ENCODE peak calls at places on chromosomes 6 and 20, in six cellular contexts. Z is activated CD8-positive, alpha-beta memory T cell treated with anti-CD3 and anti-CD28 coated beads, Interleukin-2, amount 10 ng/mL, durations not matched to agents 7 days and 5 days; R is fibroblast of gingiva; U is bronchial epithelial cell; J is T follicular helper cell; P is T-helper 9 cell. M is an unnamed sample.

GRCh38 chr20:61639200-61639599 is 387.1 kb downstream of the CDH4 start:
- DNase-seq in Z (no peak), R (no peak), U (peak; percentile 20), J (no peak), P (no peak), M (peak; percentile 9)

GRCh38 chr20:13788167-13788834 is 3.5 kb downstream of the NDUFAF5 start:
- DNase-seq in Z (peak; percentile 54), R (peak; percentile 59), U (peak; percentile 71), J (no peak), P (peak; percentile 6), M (peak; percentile 76)

GRCh38 chr6:43147691-43148477 is 23.2 kb upstream of the SRF start:
- DNase-seq in Z (no peak), R (no peak), U (no peak), J (no peak), P (no peak), M (no peak)

GRCh38 chr6:111898452-111898851 is 25.2 kb upstream of the FYN start:
- DNase-seq in Z (no peak), R (no peak), U (no peak), J (no peak), P (no peak), M (no peak)

GRCh38 chr6:30352550-30352949 is 7.6 kb downstream of the RPP21 start:
- DNase-seq in Z (no peak), R (no peak), U (no peak), J (no peak), P (no peak), M (no peak)

GRCh38 chr6:43093361-43094289 is 17.5 kb downstream of the PTK7 start:
- DNase-seq in Z (no peak), R (peak; percentile 91), U (peak; percentile 58), J (no peak), P (no peak), M (peak; percentile 86)

GRCh38 chr20:43914697-43915208 is at the start of gene TOX2:
- DNase-seq in Z (peak; percentile 51), R (peak; percentile 55), U (no peak), J (peak; percentile 50), P (peak; percentile 25), M (no peak)

GRCh38 chr20:17878912-17879602 is 89.5 kb downstream of the SNX5 start:
- DNase-seq in Z (peak; percentile 47), R (no peak), U (no peak), J (no peak), P (no peak), M (no peak)

GRCh38 chr6:50952092-50952932 is 133.6 kb downstream of the TFAP2B start:
- DNase-seq in Z (no peak), R (peak; percentile 77), U (peak; percentile 38), J (no peak), P (no peak), M (peak; percentile 66)

GRCh38 chr20:62122659-62123449 is 579 bp downstream of the LSM14B start:
- DNase-seq in Z (peak; percentile 54), R (peak; percentile 63), U (peak; percentile 8), J (peak; percentile 22), P (peak; percentile 35), M (peak; percentile 10)

GRCh38 chr20:53678990-53679596 is 85.5 kb upstream of the ZNF217 start:
- DNase-seq in Z (no peak), R (peak; percentile 45), U (no peak), J (no peak), P (no peak), M (no peak)

GRCh38 chr6:25006565-25007001 is 70.8 kb upstream of the RIPOR2 start:
- DNase-seq in Z (peak; percentile 85), R (peak; percentile 97), U (peak; percentile 77), J (no peak), P (no peak), M (peak; percentile 83)

GRCh38 chr20:8255945-8256632 is 124.0 kb downstream of the PLCB1 start:
- DNase-seq in Z (no peak), R (no peak), U (peak; percentile 90), J (no peak), P (no peak), M (peak; percentile 7)

GRCh38 chr20:49594929-49595311 is 27.0 kb upstream of the PTGIS start:
- DNase-seq in Z (no peak), R (no peak), U (no peak), J (no peak), P (no peak), M (no peak)

GRCh38 chr6:6599468-6599873 is 11.0 kb downstream of the LY86 start:
- DNase-seq in Z (no peak), R (no peak), U (no peak), J (no peak), P (no peak), M (no peak)

GRCh38 chr6:114419175-114419574 is 76.4 kb upstream of the HS3ST5 start:
- DNase-seq in Z (no peak), R (no peak), U (no peak), J (no peak), P (no peak), M (no peak)

GRCh38 chr20:55216525-55217242 is 741.3 kb downstream of the DOK5 start:
- DNase-seq in Z (no peak), R (no peak), U (peak; percentile 91), J (no peak), P (no peak), M (peak; percentile 4)

GRCh38 chr6:12991435-12991834 is 274.9 kb downstream of the PHACTR1 start:
- DNase-seq in Z (no peak), R (no peak), U (no peak), J (no peak), P (no peak), M (no peak)

GRCh38 chr6:68876792-68877493 is 241.9 kb downstream of the ADGRB3 start:
- DNase-seq in Z (no peak), R (peak; percentile 4), U (peak; percentile 44), J (no peak), P (no peak), M (peak; percentile 45)

GRCh38 chr20:18252597-18253451 is 35.5 kb upstream of the ZNF133 start:
- DNase-seq in Z (no peak), R (no peak), U (peak; percentile 85), J (no peak), P (no peak), M (peak; percentile 91)

GRCh38 chr6:168560126-168560525 is 119.1 kb downstream of the SMOC2 start:
- DNase-seq in Z (no peak), R (no peak), U (no peak), J (no peak), P (no peak), M (no peak)

GRCh38 chr6:13696226-13696625 is 15.4 kb downstream of the RANBP9 start:
- DNase-seq in Z (no peak), R (peak; percentile 38), U (peak; percentile 29), J (no peak), P (no peak), M (peak; percentile 41)

GRCh38 chr20:25127761-25128537 is 46.0 kb upstream of the VSX1 start:
- DNase-seq in Z (no peak), R (no peak), U (no peak), J (no peak), P (no peak), M (no peak)

GRCh38 chr6:150395388-150396009 is 26.7 kb downstream of the IYD start:
- DNase-seq in Z (peak; percentile 50), R (peak; percentile 35), U (peak; percentile 68), J (no peak), P (no peak), M (peak; percentile 60)

GRCh38 chr6:152298055-152298647 is 339.0 kb downstream of the SYNE1 start:
- DNase-seq in Z (no peak), R (no peak), U (no peak), J (no peak), P (no peak), M (no peak)

GRCh38 chr6:34022250-34022872 is 123.5 kb downstream of the GRM4 start:
- DNase-seq in Z (no peak), R (no peak), U (no peak), J (no peak), P (no peak), M (no peak)

GRCh38 chr20:62741191-62741676 is 32.6 kb downstream of the NTSR1 start:
- DNase-seq in Z (no peak), R (no peak), U (no peak), J (no peak), P (no peak), M (no peak)

GRCh38 chr20:19935842-19936241 is 81.3 kb upstream of the NAA20 start:
- DNase-seq in Z (no peak), R (no peak), U (peak; percentile 86), J (no peak), P (no peak), M (no peak)

GRCh38 chr6:166420351-166420750 is 37.6 kb upstream of the MPC1 start:
- DNase-seq in Z (no peak), R (peak; percentile 28), U (peak; percentile 58), J (no peak), P (no peak), M (peak; percentile 18)

GRCh38 chr6:148455674-148456559 is 113.3 kb downstream of the SASH1 start:
- DNase-seq in Z (no peak), R (no peak), U (no peak), J (no peak), P (no peak), M (no peak)

GRCh38 chr6:6820688-6821238 is 232.2 kb downstream of the LY86 start:
- DNase-seq in Z (no peak), R (no peak), U (peak; percentile 95), J (no peak), P (no peak), M (peak; percentile 73)

GRCh38 chr6:1507251-1507650 is 102.5 kb upstream of the FOXC1 start:
- DNase-seq in Z (no peak), R (no peak), U (no peak), J (no peak), P (no peak), M (no peak)

GRCh38 chr6:37696220-37696840 is 1.4 kb downstream of the MDGA1 start:
- DNase-seq in Z (peak; percentile 60), R (peak; percentile 29), U (peak; percentile 8), J (no peak), P (peak; percentile 21), M (no peak)

GRCh38 chr6:26351544-26351953 is 13.4 kb upstream of the BTN3A2 start:
- DNase-seq in Z (no peak), R (peak; percentile 89), U (peak; percentile 96), J (no peak), P (no peak), M (peak; percentile 99)

GRCh38 chr6:106116125-106116524 is 30.0 kb downstream of the PRDM1 start:
- DNase-seq in Z (no peak), R (peak; percentile 85), U (peak; percentile 70), J (no peak), P (no peak), M (no peak)

M was measured in renal cortical epithelial cell.